ENCODE peak calls at places on chromosomes 11 and 22, in eight cellular contexts. One of them, this sample, is unnamed.
A peak's percentile ranks its signal among the peaks of the same experiment; 100 is the strongest.

GRCh38 chr11:20035375-20035700 is 124.9 kb downstream of the DBX1 start:
- DNase-seq in tibial artery: no peak
- DNase-seq in amniotic stem cell: no peak
- DNase-seq in naive thymus-derived CD4-positive, alpha-beta T cell: no peak
- DNase-seq in colonic mucosa: no peak
- DNase-seq in LHCN-M2: no peak
- DNase-seq in lung microvascular endothelial cell: no peak
- DNase-seq in NCI-H2171: no peak
- DNase-seq in this sample: no peak

GRCh38 chr11:66325140-66325754 is 8.4 kb upstream of the CD248 start:
- DNase-seq in lung microvascular endothelial cell: no peak
- DNase-seq in tibial artery: no peak
- DNase-seq in LHCN-M2: no peak
- DNase-seq in amniotic stem cell: no peak
- DNase-seq in colonic mucosa: no peak
- DNase-seq in NCI-H2171: peak; percentile 73
- DNase-seq in naive thymus-derived CD4-positive, alpha-beta T cell: no peak
- DNase-seq in this sample: no peak

GRCh38 chr11:77547047-77547836 is 42.5 kb upstream of the AQP11 start:
- DNase-seq in lung microvascular endothelial cell: no peak
- DNase-seq in naive thymus-derived CD4-positive, alpha-beta T cell: no peak
- DNase-seq in LHCN-M2: no peak
- DNase-seq in colonic mucosa: no peak
- DNase-seq in NCI-H2171: no peak
- DNase-seq in amniotic stem cell: no peak
- DNase-seq in tibial artery: no peak
- DNase-seq in this sample: no peak

GRCh38 chr11:29448246-29448877 is 568.5 kb downstream of the KCNA4 start:
- DNase-seq in lung microvascular endothelial cell: peak; percentile 27
- DNase-seq in NCI-H2171: no peak
- DNase-seq in naive thymus-derived CD4-positive, alpha-beta T cell: no peak
- DNase-seq in LHCN-M2: peak; percentile 51
- DNase-seq in colonic mucosa: no peak
- DNase-seq in amniotic stem cell: no peak
- DNase-seq in tibial artery: no peak
- DNase-seq in this sample: peak; percentile 1

GRCh38 chr11:9750551-9750950 is 86.7 kb downstream of the SWAP70 start:
- DNase-seq in tibial artery: no peak
- DNase-seq in naive thymus-derived CD4-positive, alpha-beta T cell: no peak
- DNase-seq in lung microvascular endothelial cell: peak; percentile 59
- DNase-seq in LHCN-M2: no peak
- DNase-seq in colonic mucosa: no peak
- DNase-seq in NCI-H2171: no peak
- DNase-seq in amniotic stem cell: no peak
- DNase-seq in this sample: no peak

GRCh38 chr11:72813740-72814138 is 472 bp upstream of the ATG16L2 start:
- DNase-seq in naive thymus-derived CD4-positive, alpha-beta T cell: no peak
- DNase-seq in tibial artery: peak; percentile 70
- DNase-seq in colonic mucosa: peak; percentile 86
- DNase-seq in NCI-H2171: peak; percentile 81
- DNase-seq in lung microvascular endothelial cell: no peak
- DNase-seq in LHCN-M2: peak; percentile 73
- DNase-seq in amniotic stem cell: peak; percentile 56
- DNase-seq in this sample: peak; percentile 72

GRCh38 chr11:67644042-67644441 is 4.5 kb upstream of the TBX10 start:
- DNase-seq in colonic mucosa: no peak
- DNase-seq in NCI-H2171: no peak
- DNase-seq in tibial artery: no peak
- DNase-seq in LHCN-M2: no peak
- DNase-seq in lung microvascular endothelial cell: no peak
- DNase-seq in naive thymus-derived CD4-positive, alpha-beta T cell: no peak
- DNase-seq in amniotic stem cell: no peak
- DNase-seq in this sample: peak; percentile 8

GRCh38 chr11:100681064-100681502 is 6.0 kb upstream of the ARHGAP42 start:
- DNase-seq in LHCN-M2: peak; percentile 75
- DNase-seq in lung microvascular endothelial cell: peak; percentile 56
- DNase-seq in tibial artery: peak; percentile 77
- DNase-seq in amniotic stem cell: no peak
- DNase-seq in colonic mucosa: peak; percentile 84
- DNase-seq in naive thymus-derived CD4-positive, alpha-beta T cell: no peak
- DNase-seq in NCI-H2171: no peak
- DNase-seq in this sample: no peak

GRCh38 chr11:8059571-8060011 is 21.4 kb upstream of the TUB start:
- DNase-seq in lung microvascular endothelial cell: no peak
- DNase-seq in colonic mucosa: no peak
- DNase-seq in amniotic stem cell: no peak
- DNase-seq in tibial artery: peak; percentile 19
- DNase-seq in LHCN-M2: no peak
- DNase-seq in naive thymus-derived CD4-positive, alpha-beta T cell: no peak
- DNase-seq in NCI-H2171: no peak
- DNase-seq in this sample: no peak

GRCh38 chr22:25013634-25014033 is 61.1 kb downstream of the KIAA1671 start:
- DNase-seq in tibial artery: no peak
- DNase-seq in LHCN-M2: no peak
- DNase-seq in amniotic stem cell: no peak
- DNase-seq in colonic mucosa: peak; percentile 87
- DNase-seq in naive thymus-derived CD4-positive, alpha-beta T cell: no peak
- DNase-seq in NCI-H2171: no peak
- DNase-seq in lung microvascular endothelial cell: peak; percentile 97
- DNase-seq in this sample: no peak

GRCh38 chr11:131471976-131472375 is 101.6 kb downstream of the NTM start:
- DNase-seq in NCI-H2171: no peak
- DNase-seq in tibial artery: no peak
- DNase-seq in LHCN-M2: no peak
- DNase-seq in naive thymus-derived CD4-positive, alpha-beta T cell: no peak
- DNase-seq in lung microvascular endothelial cell: no peak
- DNase-seq in amniotic stem cell: no peak
- DNase-seq in colonic mucosa: no peak
- DNase-seq in this sample: no peak

GRCh38 chr22:30175743-30176288 is 70.7 kb downstream of the LIF start:
- DNase-seq in lung microvascular endothelial cell: no peak
- DNase-seq in LHCN-M2: no peak
- DNase-seq in tibial artery: no peak
- DNase-seq in amniotic stem cell: no peak
- DNase-seq in NCI-H2171: no peak
- DNase-seq in colonic mucosa: no peak
- DNase-seq in naive thymus-derived CD4-positive, alpha-beta T cell: no peak
- DNase-seq in this sample: no peak

GRCh38 chr11:78425436-78425835 is 7.8 kb upstream of the GAB2 start:
- DNase-seq in NCI-H2171: no peak
- DNase-seq in lung microvascular endothelial cell: no peak
- DNase-seq in naive thymus-derived CD4-positive, alpha-beta T cell: no peak
- DNase-seq in tibial artery: no peak
- DNase-seq in colonic mucosa: no peak
- DNase-seq in amniotic stem cell: no peak
- DNase-seq in LHCN-M2: no peak
- DNase-seq in this sample: no peak

GRCh38 chr11:78110351-78110750 is 29.1 kb downstream of the ALG8 start:
- DNase-seq in NCI-H2171: no peak
- DNase-seq in LHCN-M2: no peak
- DNase-seq in lung microvascular endothelial cell: no peak
- DNase-seq in tibial artery: no peak
- DNase-seq in naive thymus-derived CD4-positive, alpha-beta T cell: no peak
- DNase-seq in amniotic stem cell: no peak
- DNase-seq in colonic mucosa: no peak
- DNase-seq in this sample: no peak

GRCh38 chr22:40609216-40609615 is 27.3 kb downstream of the MRTFA start:
- DNase-seq in naive thymus-derived CD4-positive, alpha-beta T cell: no peak
- DNase-seq in NCI-H2171: no peak
- DNase-seq in tibial artery: no peak
- DNase-seq in amniotic stem cell: no peak
- DNase-seq in colonic mucosa: no peak
- DNase-seq in LHCN-M2: no peak
- DNase-seq in lung microvascular endothelial cell: no peak
- DNase-seq in this sample: no peak

GRCh38 chr11:126630488-126630887 is 275.0 kb downstream of the ST3GAL4 start:
- DNase-seq in naive thymus-derived CD4-positive, alpha-beta T cell: no peak
- DNase-seq in NCI-H2171: no peak
- DNase-seq in tibial artery: no peak
- DNase-seq in lung microvascular endothelial cell: no peak
- DNase-seq in amniotic stem cell: no peak
- DNase-seq in LHCN-M2: no peak
- DNase-seq in colonic mucosa: no peak
- DNase-seq in this sample: no peak

GRCh38 chr22:28829358-28830181 is 29.2 kb upstream of the XBP1 start:
- DNase-seq in naive thymus-derived CD4-positive, alpha-beta T cell: peak; percentile 50
- DNase-seq in colonic mucosa: peak; percentile 83
- DNase-seq in NCI-H2171: peak; percentile 58
- DNase-seq in lung microvascular endothelial cell: peak; percentile 83
- DNase-seq in tibial artery: peak; percentile 80
- DNase-seq in LHCN-M2: peak; percentile 62
- DNase-seq in amniotic stem cell: peak; percentile 24
- DNase-seq in this sample: peak; percentile 58